ENCODE peak calls at places on chromosomes 2 and 18, in seven cellular contexts. B, J, Y, W, F, S and N are unnamed samples.
A peak's percentile ranks its signal among the peaks of the same experiment; 100 is the strongest.

GRCh38 chr2:1739961-1740713 is 4.2 kb downstream of the PXDN start:
- DNase-seq in Y (no peak), J (peak; percentile 66), W (no peak), B (no peak), F (peak; percentile 80), S (no peak), N (peak; percentile 21)

GRCh38 chr2:64838817-64839216 is 150.4 kb upstream of the SLC1A4 start:
- DNase-seq in W (peak; percentile 45), Y (peak; percentile 71), F (no peak), S (no peak), B (no peak), J (peak; percentile 78), N (no peak)

GRCh38 chr18:3440340-3440739 is 9.6 kb upstream of the TGIF1 start:
- DNase-seq in F (no peak), J (no peak), S (no peak), Y (no peak), B (no peak), W (no peak), N (no peak)

GRCh38 chr2:214077727-214078126 is 333.1 kb upstream of the VWC2L start:
- DNase-seq in F (no peak), B (no peak), Y (no peak), J (no peak), S (peak; percentile 22), W (no peak), N (no peak)

GRCh38 chr18:31744661-31745060 is 16.0 kb downstream of the SLC25A52 start:
- DNase-seq in Y (no peak), F (no peak), W (no peak), B (no peak), J (no peak), S (no peak), N (no peak)

GRCh38 chr2:39893616-39894015 is 114.6 kb upstream of the THUMPD2 start:
- DNase-seq in W (no peak), F (no peak), S (no peak), B (no peak), Y (no peak), J (no peak), N (no peak)

GRCh38 chr2:198127627-198128026 is 323.2 kb downstream of the PLCL1 start:
- DNase-seq in W (peak; percentile 38), S (peak; percentile 81), Y (peak; percentile 85), J (peak; percentile 28), F (no peak), B (no peak), N (no peak)

GRCh38 chr2:30705711-30706533 is 101.3 kb downstream of the CAPN13 start:
- DNase-seq in W (no peak), S (no peak), B (no peak), Y (no peak), J (no peak), F (peak; percentile 71), N (no peak)

GRCh38 chr2:242002944-242003343 is 133.4 kb downstream of the RTP5 start:
- DNase-seq in W (no peak), S (no peak), F (peak; percentile 48), B (no peak), J (no peak), Y (no peak), N (no peak)

GRCh38 chr18:12307871-12308385 is at the start of gene TUBB6:
- DNase-seq in W (no peak), Y (peak; percentile 91), F (peak; percentile 93), B (peak; percentile 45), S (peak; percentile 86), J (peak; percentile 72), N (peak; percentile 46)

GRCh38 chr18:30150466-30151019 is 892.0 kb downstream of the DSC3 start:
- DNase-seq in B (no peak), Y (no peak), S (no peak), J (no peak), W (no peak), F (no peak), N (no peak)

GRCh38 chr18:39960545-39960944 is 1994.5 kb upstream of the PIK3C3 start:
- DNase-seq in F (no peak), J (peak; percentile 57), B (no peak), Y (no peak), S (no peak), W (no peak), N (no peak)

GRCh38 chr2:42186378-42186777 is 17.2 kb downstream of the EML4 start:
- DNase-seq in B (no peak), W (no peak), Y (peak; percentile 40), F (no peak), S (no peak), J (no peak), N (no peak)

GRCh38 chr2:182069416-182069815 is 83.8 kb downstream of the PPP1R1C start:
- DNase-seq in J (no peak), B (no peak), Y (no peak), S (no peak), F (no peak), W (no peak), N (no peak)

GRCh38 chr18:961644-962355 is 57.1 kb downstream of the ADCYAP1 start:
- DNase-seq in W (peak; percentile 7), Y (peak; percentile 74), J (peak; percentile 43), F (no peak), S (peak; percentile 25), B (no peak), N (no peak)

GRCh38 chr2:126482582-126483464 is 173.1 kb upstream of the GYPC start:
- DNase-seq in S (peak; percentile 72), J (no peak), W (no peak), Y (peak; percentile 2), B (no peak), F (no peak), N (no peak)

GRCh38 chr2:236565879-236566402 is 3.7 kb upstream of the ACKR3 start:
- DNase-seq in Y (no peak), F (peak; percentile 76), W (no peak), S (no peak), J (no peak), B (no peak), N (no peak)

GRCh38 chr2:69946351-69947077 is 14.9 kb downstream of the ASPRV1 start:
- DNase-seq in F (no peak), B (no peak), Y (peak; percentile 42), S (no peak), J (peak; percentile 46), W (no peak), N (no peak)

GRCh38 chr2:151007365-151007764 is 254.3 kb downstream of the RBM43 start:
- DNase-seq in S (no peak), B (no peak), Y (peak; percentile 34), J (no peak), F (no peak), W (peak; percentile 1), N (no peak)

DNA sequence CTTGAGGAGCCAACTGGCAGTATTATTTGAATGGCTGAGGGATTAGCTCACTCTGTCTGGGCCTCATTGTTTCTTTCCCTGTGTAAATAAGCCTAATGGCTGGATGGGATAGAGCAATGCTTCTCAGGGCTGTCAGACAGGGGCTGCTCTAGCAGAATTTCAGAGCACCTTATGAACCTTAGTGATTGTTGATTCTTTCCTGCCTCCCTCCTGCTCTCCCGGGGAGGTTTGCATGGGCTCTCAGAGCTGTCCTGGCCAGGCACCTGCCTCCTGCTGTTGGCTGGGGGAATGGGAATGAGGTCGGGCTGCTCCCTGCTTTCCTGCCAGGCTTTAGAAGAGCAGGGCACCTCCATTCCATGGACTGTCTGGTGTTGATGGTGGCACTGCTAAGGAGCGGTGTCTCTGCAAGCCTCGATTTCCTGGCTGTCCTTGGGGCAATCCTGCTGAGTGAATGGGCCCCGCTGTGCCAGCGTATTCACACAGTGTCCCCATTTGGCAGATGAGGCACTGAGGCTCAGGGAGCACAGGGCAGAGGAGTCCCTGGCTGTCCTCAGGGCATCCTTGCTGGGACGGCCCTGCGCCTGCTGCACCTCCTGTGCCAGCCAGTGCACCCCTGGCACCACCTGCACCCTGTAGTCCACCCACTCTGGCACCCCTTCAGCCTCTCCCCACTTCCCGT is 468.3 kb upstream of the HS6ST1 start:
- DNase-seq in W (no peak), J (no peak), B (no peak), S (peak; percentile 78), F (peak; percentile 77), Y (peak; percentile 20), N (no peak)
- TF ChIP-seq CTCF in W (no peak), J (no peak), B (no peak), S (no peak), F (no peak), Y (no peak), N (no peak)

DNA sequence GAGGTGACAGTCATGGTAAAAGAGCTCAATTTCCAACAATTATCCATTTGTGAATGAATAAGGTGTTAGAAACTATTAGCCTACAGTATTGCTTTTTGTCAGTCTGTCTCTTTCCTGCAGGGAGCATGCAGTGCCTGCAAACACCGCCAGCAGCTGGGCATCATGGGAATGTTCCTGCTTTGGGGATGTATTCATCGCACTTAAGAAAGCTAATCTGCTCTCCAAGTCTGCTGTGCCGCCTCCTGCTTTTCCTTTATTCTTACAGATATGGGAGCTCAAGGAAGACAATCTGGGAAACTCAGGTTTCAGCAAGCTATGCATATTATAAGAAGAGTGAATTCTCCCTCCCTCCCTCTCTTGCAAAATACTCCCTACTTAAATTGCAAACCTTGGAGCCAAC is 479.3 kb upstream of the ACVR2A start:
- DNase-seq in Y (peak; percentile 54), S (peak; percentile 44), B (no peak), W (no peak), F (no peak), J (no peak), N (no peak)
- TF ChIP-seq CTCF in Y (peak; percentile 10), S (no peak), B (no peak), W (no peak), F (no peak), J (no peak), N (no peak)

GRCh38 chr2:19337202-19337601 is 21.2 kb downstream of the OSR1 start:
- DNase-seq in S (no peak), J (no peak), F (no peak), Y (no peak), W (no peak), B (no peak), N (no peak)
- TF ChIP-seq CTCF in S (no peak), J (no peak), F (no peak), Y (no peak), W (no peak), B (no peak), N (no peak)

DNA sequence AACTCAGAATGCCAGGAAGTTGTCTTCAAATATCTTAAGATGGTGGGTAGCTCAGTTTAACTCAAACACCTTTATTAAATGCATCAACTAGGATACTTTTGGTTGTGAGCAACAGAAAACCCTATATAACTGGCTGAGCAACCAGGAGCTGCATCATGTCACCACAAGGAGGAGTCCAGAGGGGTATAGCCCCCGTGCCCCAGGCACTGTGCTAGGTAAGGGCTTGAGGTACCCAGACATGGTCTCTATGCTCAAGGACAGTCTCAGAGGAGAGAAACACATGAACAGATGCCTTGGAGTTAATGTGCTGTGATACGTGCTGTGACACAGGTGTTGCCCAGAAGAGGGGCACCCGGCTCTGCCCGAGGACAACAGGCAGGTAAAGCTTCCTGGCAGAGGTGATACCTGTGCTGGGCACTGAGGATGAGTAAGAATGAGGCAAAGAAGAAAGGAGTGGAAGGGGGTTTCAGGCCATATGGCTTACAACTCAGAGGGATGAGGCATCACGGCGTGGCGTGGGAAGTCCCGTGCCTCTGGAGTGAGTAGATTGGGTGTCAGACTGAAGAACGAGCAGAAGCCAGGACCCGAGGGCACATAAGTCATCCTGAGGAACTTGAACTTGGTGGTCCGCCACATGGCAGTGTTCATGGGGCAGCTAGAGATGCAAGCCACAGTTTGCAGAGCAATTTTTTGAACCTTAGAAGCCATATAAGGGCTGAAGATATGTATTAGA is 32.0 kb upstream of the CAB39 start:
- DNase-seq in J (no peak), F (no peak), Y (no peak), S (no peak), W (no peak), B (no peak), N (no peak)
- TF ChIP-seq CTCF in J (peak; percentile 28), F (no peak), Y (no peak), S (no peak), W (no peak), B (no peak), N (no peak)